ENCODE peak calls at places on chromosomes 13 and 19, in four cellular contexts. One of them, this sample, is unnamed.

GRCh38 chr19:33390120-33390907 is 16.8 kb downstream of the CEBPG start:
- DNase-seq in HepG2: no peak
- DNase-seq in WTC11: no peak
- DNase-seq in K562: no peak
- DNase-seq in this sample: peak; percentile 56

GRCh38 chr19:3048190-3048533 is 14.1 kb downstream of the TLE5 start:
- DNase-seq in WTC11: no peak
- DNase-seq in HepG2: no peak
- DNase-seq in K562: no peak
- DNase-seq in this sample: no peak

GRCh38 chr19:38812841-38813320 is at the start of gene LGALS4:
- DNase-seq in WTC11: no peak
- DNase-seq in K562: no peak
- DNase-seq in HepG2: no peak
- DNase-seq in this sample: peak; percentile 23

GRCh38 chr19:18999896-19000620 is 33.3 kb downstream of the SUGP2 start:
- DNase-seq in WTC11: peak; percentile 30
- DNase-seq in HepG2: no peak
- DNase-seq in K562: no peak
- DNase-seq in this sample: peak; percentile 47

GRCh38 chr19:15265849-15266248 is 33.6 kb upstream of the EPHX3 start:
- DNase-seq in HepG2: no peak
- DNase-seq in K562: no peak
- DNase-seq in WTC11: no peak
- DNase-seq in this sample: peak; percentile 91

GRCh38 chr19:737591-738093 is 13.3 kb upstream of the MISP start:
- DNase-seq in WTC11: peak; percentile 87
- DNase-seq in K562: peak; percentile 82
- DNase-seq in HepG2: peak; percentile 41
- DNase-seq in this sample: peak; percentile 95

GRCh38 chr19:5484398-5485285 is 29.4 kb downstream of the ZNRF4 start:
- DNase-seq in K562: no peak
- DNase-seq in HepG2: peak; percentile 70
- DNase-seq in WTC11: no peak
- DNase-seq in this sample: peak; percentile 43

GRCh38 chr13:34522818-34523217 is 419.3 kb upstream of the NBEA start:
- DNase-seq in K562: no peak
- DNase-seq in WTC11: no peak
- DNase-seq in HepG2: no peak
- DNase-seq in this sample: no peak

GRCh38 chr13:44908266-44908665 is 81.0 kb downstream of the NUFIP1 start:
- DNase-seq in HepG2: no peak
- DNase-seq in K562: no peak
- DNase-seq in WTC11: no peak
- DNase-seq in this sample: no peak

GRCh38 chr19:34804115-34804514 is 31.1 kb upstream of the ZNF599 start:
- DNase-seq in HepG2: no peak
- DNase-seq in K562: no peak
- DNase-seq in WTC11: no peak
- DNase-seq in this sample: no peak

GRCh38 chr13:70178346-70178745 is 70.1 kb upstream of the KLHL1 start:
- DNase-seq in K562: no peak
- DNase-seq in HepG2: no peak
- DNase-seq in WTC11: no peak
- DNase-seq in this sample: no peak

GRCh38 chr19:56066152-56067023 is 54.7 kb downstream of the ZNF787 start:
- DNase-seq in WTC11: peak; percentile 86
- DNase-seq in HepG2: peak; percentile 39
- DNase-seq in K562: peak; percentile 84
- DNase-seq in this sample: peak; percentile 89

GRCh38 chr19:18089726-18090125 is 3.0 kb upstream of the IL12RB1 start:
- DNase-seq in K562: no peak
- DNase-seq in WTC11: no peak
- DNase-seq in HepG2: no peak
- DNase-seq in this sample: no peak

GRCh38 chr13:111323950-111324651 is 3.7 kb downstream of the TEX29 start:
- DNase-seq in WTC11: no peak
- DNase-seq in K562: no peak
- DNase-seq in HepG2: no peak
- DNase-seq in this sample: no peak

GRCh38 chr13:38685974-38686571 is 804 bp upstream of the FREM2 start:
- DNase-seq in K562: no peak
- DNase-seq in HepG2: no peak
- DNase-seq in WTC11: peak; percentile 58
- DNase-seq in this sample: peak; percentile 16

GRCh38 chr19:12880551-12881171 is 588 bp downstream of the DNASE2 start:
- DNase-seq in K562: no peak
- DNase-seq in HepG2: no peak
- DNase-seq in WTC11: peak; percentile 56
- DNase-seq in this sample: no peak

GRCh38 chr19:4516199-4516938 is 1.9 kb downstream of the PLIN4 start:
- DNase-seq in WTC11: no peak
- DNase-seq in K562: no peak
- DNase-seq in HepG2: no peak
- DNase-seq in this sample: no peak

GRCh38 chr13:77338961-77339401 is 12.1 kb upstream of the MYCBP2 start:
- DNase-seq in WTC11: no peak
- DNase-seq in HepG2: no peak
- DNase-seq in K562: no peak
- DNase-seq in this sample: no peak

DNA sequence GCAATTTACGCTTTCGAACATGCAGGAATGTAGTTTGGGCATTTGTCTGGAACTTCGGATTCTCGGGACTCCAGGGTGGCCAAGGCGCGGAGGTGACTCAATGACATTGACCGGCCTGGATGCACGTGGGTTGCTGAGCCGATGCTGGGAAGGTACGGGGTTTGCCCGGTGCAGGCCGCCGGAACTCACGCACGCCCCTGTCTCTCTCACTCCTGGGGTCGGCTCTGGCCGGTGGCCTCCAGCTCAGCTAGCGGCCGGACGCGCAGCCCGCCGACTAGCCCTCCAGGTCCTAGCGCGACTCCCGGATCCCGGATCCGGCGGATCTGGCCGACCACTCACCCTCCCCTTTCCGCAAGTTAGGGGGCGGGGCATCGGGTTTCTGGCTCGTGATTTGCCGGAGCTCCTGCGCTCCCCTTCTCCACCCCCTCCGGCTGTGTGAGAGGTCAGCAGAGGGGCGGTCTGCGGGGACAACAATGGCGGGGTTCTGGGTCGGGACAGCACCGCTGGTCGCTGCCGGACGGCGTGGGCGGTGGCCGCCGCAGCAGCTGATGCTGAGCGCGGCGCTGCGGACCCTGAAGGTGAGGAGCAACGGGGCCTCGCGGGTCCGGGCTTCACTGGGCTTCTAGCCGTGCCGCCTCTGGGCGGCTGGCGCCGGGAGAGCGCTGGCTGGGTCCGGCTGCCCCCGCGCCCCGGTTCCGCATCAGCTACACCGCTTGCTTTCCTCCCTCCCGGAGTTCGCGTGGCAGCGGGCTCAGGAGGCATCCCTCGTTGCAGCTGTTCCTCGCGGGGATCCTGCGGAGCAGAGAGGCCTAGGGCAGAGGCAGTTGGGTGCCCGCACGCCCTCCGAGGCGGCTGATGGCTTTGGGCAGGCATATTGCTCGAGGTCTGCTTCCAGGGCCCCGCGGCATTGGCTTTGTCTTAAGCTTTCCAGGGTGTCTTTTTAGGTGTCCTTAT is at the start of gene PCCA:
- DNase-seq in WTC11: peak; percentile 100
- DNase-seq in K562: peak; percentile 93
- DNase-seq in HepG2: peak; percentile 93
- DNase-seq in this sample: peak; percentile 98
- TF ChIP-seq MAX in WTC11: peak; percentile 94
- TF ChIP-seq MAX in K562: peak; percentile 63
- TF ChIP-seq MAX in HepG2: peak; percentile 95
- TF ChIP-seq MAX in this sample: peak; percentile 87

GRCh38 chr19:50661087-50661486 is 11.8 kb downstream of the C19orf81 start:
- DNase-seq in HepG2: no peak
- DNase-seq in K562: no peak
- DNase-seq in WTC11: no peak
- DNase-seq in this sample: no peak

GRCh38 chr19:50662442-50663279 is 13.4 kb downstream of the C19orf81 start:
- DNase-seq in K562: no peak
- DNase-seq in HepG2: no peak
- DNase-seq in WTC11: no peak
- DNase-seq in this sample: no peak

GRCh38 chr19:50661675-50662441 is 12.6 kb downstream of the C19orf81 start:
- DNase-seq in K562: no peak
- DNase-seq in WTC11: no peak
- DNase-seq in HepG2: no peak
- DNase-seq in this sample: no peak

GRCh38 chr19:50664204-50664603 is 15.0 kb downstream of the C19orf81 start:
- DNase-seq in WTC11: no peak
- DNase-seq in K562: no peak
- DNase-seq in HepG2: no peak
- DNase-seq in this sample: no peak

DNA sequence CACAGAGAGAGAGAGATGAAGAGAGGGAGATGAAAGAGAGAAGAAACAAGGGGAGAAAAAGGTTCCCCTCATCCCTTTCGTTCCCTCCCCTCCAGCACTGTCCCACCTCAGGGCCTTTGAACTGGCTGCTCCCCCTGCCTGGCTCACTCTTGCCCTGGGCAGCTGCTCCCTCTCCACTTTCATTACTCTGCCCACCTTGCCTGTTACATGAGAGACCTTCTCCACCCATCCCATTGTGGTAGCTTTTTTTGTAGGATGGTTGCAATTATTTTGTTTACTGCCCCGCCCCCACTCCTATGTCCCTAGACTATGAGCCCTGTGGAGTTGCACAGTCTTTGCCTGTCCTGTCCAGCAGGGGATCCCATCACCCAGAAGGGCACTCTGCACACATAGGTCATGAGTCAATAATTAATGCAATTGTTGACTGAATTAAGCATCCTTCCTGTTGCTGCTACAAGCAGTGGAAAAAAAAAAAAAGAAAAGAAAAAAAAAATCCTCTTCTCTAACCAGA is 14.1 kb downstream of the C19orf81 start:
- DNase-seq in K562: no peak
- DNase-seq in WTC11: no peak
- DNase-seq in HepG2: peak; percentile 27
- DNase-seq in this sample: peak; percentile 64
- TF ChIP-seq FOXJ3 in K562: no peak
- TF ChIP-seq FOXJ3 in WTC11: no peak
- TF ChIP-seq FOXJ3 in HepG2: no peak
- TF ChIP-seq FOXJ3 in this sample: no peak

GRCh38 chr13:98999635-98999952 is 21.7 kb upstream of the DOCK9 start:
- DNase-seq in K562: no peak
- DNase-seq in WTC11: no peak
- DNase-seq in HepG2: no peak
- DNase-seq in this sample: no peak
- TF ChIP-seq MAX in K562: no peak
- TF ChIP-seq MAX in WTC11: no peak
- TF ChIP-seq MAX in HepG2: no peak
- TF ChIP-seq MAX in this sample: no peak

DNA sequence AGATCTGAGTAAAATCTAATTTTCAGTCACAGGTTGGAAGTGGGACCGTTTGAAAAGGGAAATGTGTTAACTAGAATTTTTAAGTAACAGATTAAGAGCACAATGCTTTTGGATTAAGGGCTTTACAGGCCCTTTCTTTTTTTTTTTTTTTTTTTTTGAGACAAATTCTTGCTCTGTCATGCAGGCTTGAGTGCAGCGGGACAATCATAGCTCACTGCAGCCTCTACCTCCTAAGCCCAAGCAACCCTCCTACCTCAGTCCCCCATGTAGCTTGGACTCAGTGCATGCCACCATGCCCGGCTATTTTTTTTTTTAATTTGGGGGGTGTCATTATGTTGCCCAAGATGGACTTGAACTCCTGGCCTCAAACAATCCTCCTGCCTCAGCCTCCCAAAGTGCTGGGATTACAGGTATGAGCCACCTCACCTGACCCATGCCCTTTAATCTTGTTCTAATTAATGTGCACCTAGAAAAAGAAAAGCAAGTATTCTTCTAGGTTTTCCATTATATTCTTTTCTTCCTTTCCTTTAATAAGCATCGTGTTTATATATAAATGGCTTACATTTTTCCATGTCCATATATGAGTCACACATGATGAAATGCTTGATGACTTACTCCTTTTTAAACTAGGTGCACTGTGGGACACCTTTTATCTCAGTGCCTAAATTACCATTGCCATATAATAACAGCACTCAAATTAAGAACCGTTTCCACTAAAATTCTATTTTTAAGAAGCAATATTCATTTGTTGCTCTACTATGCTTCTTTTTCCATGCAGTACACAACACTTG is 363.5 kb downstream of the LIG4 start:
- DNase-seq in HepG2: no peak
- DNase-seq in K562: peak; percentile 22
- DNase-seq in WTC11: no peak
- DNase-seq in this sample: no peak
- TF ChIP-seq FOXJ3 in HepG2: no peak
- TF ChIP-seq FOXJ3 in K562: no peak
- TF ChIP-seq FOXJ3 in WTC11: no peak
- TF ChIP-seq FOXJ3 in this sample: no peak

DNA sequence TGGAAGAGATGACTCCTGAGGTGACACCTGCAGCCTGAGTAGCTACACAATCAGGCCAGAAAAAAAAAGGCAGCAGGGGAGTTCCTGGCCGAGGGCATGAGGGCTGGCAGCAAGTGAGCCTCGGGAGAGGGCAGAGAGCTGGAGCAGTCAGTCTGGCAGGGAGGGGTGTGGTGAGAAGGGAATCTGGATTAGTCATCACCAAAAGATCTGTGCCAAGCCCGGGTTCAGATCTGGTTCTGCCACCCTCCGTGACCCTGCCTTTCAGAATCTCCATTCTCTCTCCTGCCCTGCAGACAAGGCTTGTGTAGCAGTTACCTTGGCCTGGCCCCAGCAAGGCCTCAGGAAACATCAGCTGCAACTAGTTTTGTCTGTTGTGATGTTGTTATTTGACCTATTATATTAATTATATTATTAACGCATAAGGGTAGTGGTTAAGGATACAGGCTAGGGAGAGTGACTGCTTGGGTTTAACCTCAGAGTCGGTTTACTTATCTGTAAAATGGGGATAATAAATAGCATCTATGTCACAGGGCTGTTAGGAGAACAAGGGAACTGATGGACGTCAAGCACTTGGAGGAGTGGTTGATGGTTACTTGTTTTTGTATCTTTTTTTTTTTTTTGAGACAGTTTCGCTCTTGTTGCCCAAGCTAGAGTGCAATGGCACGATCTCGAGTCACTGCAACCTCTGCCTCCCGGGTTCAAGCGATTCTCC is 2.7 kb upstream of the CAPNS1 start:
- DNase-seq in K562: no peak
- DNase-seq in HepG2: no peak
- DNase-seq in WTC11: no peak
- DNase-seq in this sample: no peak
- TF ChIP-seq MAX in K562: no peak
- TF ChIP-seq MAX in HepG2: no peak
- TF ChIP-seq MAX in WTC11: no peak
- TF ChIP-seq MAX in this sample: no peak

GRCh38 chr13:94548382-94549240 is 47.3 kb downstream of the TGDS start:
- DNase-seq in HepG2: peak; percentile 49
- DNase-seq in WTC11: peak; percentile 73
- DNase-seq in K562: peak; percentile 11
- DNase-seq in this sample: peak; percentile 49
- TF ChIP-seq FOXJ3 in HepG2: no peak
- TF ChIP-seq FOXJ3 in WTC11: no peak
- TF ChIP-seq FOXJ3 in K562: no peak
- TF ChIP-seq FOXJ3 in this sample: no peak

GRCh38 chr19:57888494-57889231 is at the start of gene ZNF814:
- DNase-seq in HepG2: no peak
- DNase-seq in K562: no peak
- DNase-seq in WTC11: peak; percentile 94
- DNase-seq in this sample: peak; percentile 74
- TF ChIP-seq MAX in HepG2: no peak
- TF ChIP-seq MAX in K562: no peak
- TF ChIP-seq MAX in WTC11: peak; percentile 91
- TF ChIP-seq MAX in this sample: peak; percentile 63

GRCh38 chr13:80337011-80337688 is 3.8 kb downstream of the SPRY2 start:
- DNase-seq in WTC11: no peak
- DNase-seq in HepG2: no peak
- DNase-seq in K562: no peak
- DNase-seq in this sample: peak; percentile 31
- TF ChIP-seq FOXJ3 in WTC11: no peak
- TF ChIP-seq FOXJ3 in HepG2: no peak
- TF ChIP-seq FOXJ3 in K562: no peak
- TF ChIP-seq FOXJ3 in this sample: no peak

This sample was measured in SK-N-SH.